ENCODE peak calls at places on chromosome 22, in four cellular contexts. A, G, H and L are unnamed samples.

GRCh38 chr22:28175730-28176492 is 256.9 kb upstream of the PITPNB start:
- DNase-seq in A (no peak), G (no peak), H (no peak), L (no peak)

GRCh38 chr22:45932066-45932465 is 44.9 kb downstream of the WNT7B start:
- DNase-seq in A (peak; percentile 3), G (no peak), H (no peak), L (no peak)

GRCh38 chr22:22214819-22215329 is 29.7 kb upstream of the VPREB1 start:
- DNase-seq in A (no peak), G (no peak), H (no peak), L (no peak)

GRCh38 chr22:50698546-50698945 is 25.9 kb downstream of the SHANK3 start:
- DNase-seq in A (no peak), G (no peak), H (no peak), L (no peak)

GRCh38 chr22:38107692-38108515 is 2.6 kb downstream of the BAIAP2L2 start:
- DNase-seq in A (no peak), G (no peak), H (no peak), L (no peak)

GRCh38 chr22:22086501-22087158 is 104.0 kb upstream of the TOP3B start:
- DNase-seq in A (no peak), G (no peak), H (no peak), L (no peak)

GRCh38 chr22:49017769-49018330 is 809.8 kb downstream of the BRD1 start:
- DNase-seq in A (no peak), G (no peak), H (no peak), L (no peak)

GRCh38 chr22:35838849-35839646 is 121.4 kb downstream of the APOL5 start:
- DNase-seq in A (peak; percentile 80), G (no peak), H (no peak), L (no peak)

GRCh38 chr22:42172385-42173172 is 42.0 kb upstream of the CYP2D6 start:
- DNase-seq in A (no peak), G (no peak), H (no peak), L (no peak)

GRCh38 chr22:46233231-46233630 is 16.9 kb downstream of the CDPF1 start:
- DNase-seq in A (peak; percentile 20), G (no peak), H (no peak), L (no peak)

GRCh38 chr22:49935561-49935960 is 17.1 kb downstream of the CRELD2 start:
- DNase-seq in A (peak; percentile 54), G (no peak), H (no peak), L (no peak)

GRCh38 chr22:18024276-18024939 is at the start of gene MICAL3:
- DNase-seq in A (peak; percentile 64), G (peak; percentile 41), H (peak; percentile 73), L (peak; percentile 29)

GRCh38 chr22:40855960-40856512 is 403 bp downstream of the ST13 start:
- DNase-seq in A (peak; percentile 31), G (peak; percentile 2), H (peak; percentile 44), L (peak; percentile 17)

GRCh38 chr22:20949698-20950183 is 17.3 kb upstream of the AIFM3 start:
- DNase-seq in A (no peak), G (no peak), H (no peak), L (no peak)

GRCh38 chr22:44697423-44698179 is 4.4 kb upstream of the PRR5 start:
- DNase-seq in A (peak; percentile 74), G (peak; percentile 79), H (peak; percentile 94), L (peak; percentile 79)

GRCh38 chr22:48827228-48827810 is 1000.4 kb downstream of the BRD1 start:
- DNase-seq in A (no peak), G (no peak), H (no peak), L (no peak)

GRCh38 chr22:24937114-24937513 is 9.4 kb downstream of the LHFPL7 start:
- DNase-seq in A (peak; percentile 56), G (no peak), H (peak; percentile 36), L (peak; percentile 20)

GRCh38 chr22:26718905-26719304 is 61.5 kb downstream of the MIAT start:
- DNase-seq in A (peak; percentile 86), G (no peak), H (no peak), L (no peak)

GRCh38 chr22:46366801-46367706 is 31.5 kb downstream of the TRMU start:
- DNase-seq in A (no peak), G (no peak), H (no peak), L (no peak)

GRCh38 chr22:30459206-30460052 is 12.4 kb downstream of the SEC14L3 start:
- DNase-seq in A (peak; percentile 42), G (no peak), H (peak; percentile 41), L (no peak)

GRCh38 chr22:28969401-28970168 is 86.2 kb downstream of the ZNRF3 start:
- DNase-seq in A (no peak), G (no peak), H (no peak), L (no peak)

GRCh38 chr22:19182472-19183157 is 4.1 kb upstream of the SLC25A1 start:
- DNase-seq in A (no peak), G (no peak), H (no peak), L (no peak)

GRCh38 chr22:20422965-20423635 is 14.5 kb downstream of the SCARF2 start:
- DNase-seq in A (no peak), G (no peak), H (no peak), L (no peak)

GRCh38 chr22:43310311-43310710 is 32.9 kb downstream of the SCUBE1 start:
- DNase-seq in A (no peak), G (no peak), H (no peak), L (no peak)

GRCh38 chr22:24201681-24202590 is 20.6 kb downstream of the SUSD2 start:
- DNase-seq in A (no peak), G (no peak), H (no peak), L (no peak)

GRCh38 chr22:50304528-50305392 is 2.7 kb downstream of the PLXNB2 start:
- DNase-seq in A (peak; percentile 39), G (no peak), H (no peak), L (no peak)